ENCODE peak calls at places on chromosomes 11 and 22, in four cellular contexts. L, C, M and E are unnamed samples. For H3K4me1, the result is how much of the 10 kb centered on the place peaks cover.

GRCh38 chr11:65063532-65063931 is 5.2 kb upstream of the NAALADL1 start:
- DNase-seq in L (no peak), C (no peak), M (no peak), E (no peak)

GRCh38 chr11:17443423-17443822 is 33.2 kb downstream of the ABCC8 start:
- DNase-seq in L (no peak), C (no peak), M (no peak), E (no peak)

GRCh38 chr11:79013509-79013908 is 427.3 kb downstream of the TENM4 start:
- DNase-seq in L (peak), C (no peak), M (no peak), E (peak)

GRCh38 chr11:33543823-33544222 is 156.8 kb downstream of the C11orf91 start:
- DNase-seq in L (peak), C (no peak), M (no peak), E (no peak)

GRCh38 chr11:12979928-12980689 is 29.0 kb upstream of the RASSF10 start:
- DNase-seq in L (no peak), C (no peak), M (no peak), E (no peak)

GRCh38 chr22:26170795-26171194 is 1.5 kb downstream of the SEZ6L start:
- DNase-seq in L (no peak), C (peak), M (no peak), E (no peak)

GRCh38 chr11:13368041-13368446 is 90.5 kb downstream of the BMAL1 start:
- DNase-seq in L (peak), C (no peak), M (no peak), E (no peak)

GRCh38 chr11:62648185-62648966 is 2.0 kb upstream of the GANAB start:
- DNase-seq in L (no peak), C (no peak), M (no peak), E (no peak)

GRCh38 chr22:43228330-43228729 is 41.4 kb upstream of the TTLL12 start:
- DNase-seq in L (peak), C (peak), M (no peak), E (peak)

GRCh38 chr11:124670732-124671131 is 2.8 kb downstream of the SIAE start:
- DNase-seq in L (peak), C (no peak), M (no peak), E (no peak)

GRCh38 chr22:49829044-49829719 is 1.5 kb upstream of the BRD1 start:
- DNase-seq in L (no peak), C (no peak), M (no peak), E (no peak)

GRCh38 chr11:128596245-128596644 is 8.9 kb upstream of the ETS1 start:
- DNase-seq in L (no peak), C (no peak), M (no peak), E (no peak)

GRCh38 chr11:46212720-46213119 is 64.7 kb upstream of the CREB3L1 start:
- DNase-seq in L (no peak), C (no peak), M (no peak), E (no peak)

GRCh38 chr22:30204742-30205111 is 41.8 kb downstream of the LIF start:
- DNase-seq in L (peak), C (no peak), M (no peak), E (no peak)

GRCh38 chr11:61815790-61816735 is 740 bp downstream of the FADS1 start:
- DNase-seq in L (peak), C (peak), M (no peak), E (peak)

GRCh38 chr11:54946429-54946828 is 239.8 kb downstream of the OR4A5 start:
- DNase-seq in L (no peak), C (no peak), M (no peak), E (no peak)

DNA sequence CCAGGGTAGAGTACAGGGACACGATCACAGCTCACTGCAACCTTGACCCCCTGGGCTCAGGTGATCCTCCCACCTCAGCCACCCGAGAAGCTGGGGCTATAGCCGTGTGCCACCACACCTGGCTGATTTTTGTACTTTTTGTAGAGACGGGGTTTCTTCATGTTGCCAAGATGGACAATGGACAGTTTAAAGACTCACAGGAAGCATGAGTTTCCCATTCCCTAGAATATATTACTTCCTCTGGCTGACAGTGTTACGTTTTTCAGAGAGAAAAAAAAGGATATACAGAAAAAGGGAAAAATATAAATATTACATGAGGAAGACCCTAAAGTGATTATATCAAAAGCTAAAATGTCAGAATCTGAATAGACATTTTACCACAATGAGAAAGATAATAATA is 72.3 kb downstream of the RSF1 start:
- DNase-seq in L (no peak), C (no peak), M (no peak), E (no peak)
- H3K4me1 ChIP-seq in L (under half), C (under half), M (under half), E (under half)

GRCh38 chr11:10900686-10901415 is 43.0 kb upstream of the ZBED5 start:
- DNase-seq in L (peak), C (peak), M (no peak), E (no peak)
- TF ChIP-seq FOS in L (no peak), C (no peak), M (no peak), E (no peak)

GRCh38 chr11:96156379-96156722 is 186.6 kb downstream of the MAML2 start:
- DNase-seq in L (no peak), C (no peak), M (no peak), E (no peak)

GRCh38 chr11:96157517-96157873 is 185.5 kb downstream of the MAML2 start:
- DNase-seq in L (no peak), C (no peak), M (no peak), E (no peak)

GRCh38 chr11:96155627-96156378 is 187.2 kb downstream of the MAML2 start:
- DNase-seq in L (peak), C (peak), M (peak), E (peak)

GRCh38 chr11:96152623-96153022 is 190.4 kb downstream of the MAML2 start:
- DNase-seq in L (no peak), C (no peak), M (no peak), E (no peak)

GRCh38 chr11:96154802-96155520 is 188.0 kb downstream of the MAML2 start:
- DNase-seq in L (peak), C (no peak), M (no peak), E (no peak)
- H3K4me2 ChIP-seq in L (peak), C (no peak), M (no peak), E (no peak)

GRCh38 chr11:698493-699115 is 3.0 kb downstream of the TMEM80 start:
- DNase-seq in L (no peak), C (no peak), M (no peak), E (no peak)
- H3K4me1 ChIP-seq in L (under half), C (under half), M (under half), E (under half)

GRCh38 chr11:70739811-70740474 is 341.6 kb downstream of the CTTN start:
- DNase-seq in L (no peak), C (no peak), M (no peak), E (no peak)
- TF ChIP-seq FOS in L (no peak), C (no peak), M (no peak), E (no peak)